ENCODE peak calls at places on chromosomes 3 and 15, in eight cellular contexts. Z is kidney epithelial cell, C is astrocyte of the cerebellum, Q is ovary, U is fibroblast of mammary gland, E is sigmoid colon, L is cardiac fibroblast, F is neural progenitor cell. K is an unnamed sample.

GRCh38 chr15:58139631-58140522 is 1.7 kb downstream of the AQP9 start:
- DNase-seq in Z (no peak), C (no peak), Q (no peak), U (peak; percentile 78), E (no peak), L (peak; percentile 38), F (no peak), K (peak; percentile 79)

GRCh38 chr3:10780922-10781321 is 35.1 kb upstream of the SLC6A11 start:
- DNase-seq in Z (no peak), C (no peak), Q (no peak), U (no peak), E (no peak), L (no peak), F (no peak), K (no peak)

GRCh38 chr15:68333775-68334470 is 56.4 kb downstream of the FEM1B start:
- DNase-seq in Z (no peak), C (no peak), Q (no peak), U (peak; percentile 38), E (peak; percentile 80), L (peak; percentile 63), F (no peak), K (no peak)

GRCh38 chr3:168327836-168328235 is 232.1 kb upstream of the GOLIM4 start:
- DNase-seq in Z (no peak), C (no peak), Q (no peak), U (no peak), E (no peak), L (no peak), F (no peak), K (no peak)

GRCh38 chr3:186142556-186142955 is 33.7 kb upstream of the ETV5 start:
- DNase-seq in Z (no peak), C (no peak), Q (no peak), U (no peak), E (no peak), L (no peak), F (no peak), K (peak; percentile 13)

GRCh38 chr3:57006949-57007419 is 53.5 kb upstream of the SPATA12 start:
- DNase-seq in Z (no peak), C (no peak), Q (no peak), U (peak; percentile 71), E (peak; percentile 77), L (peak; percentile 37), F (no peak), K (peak; percentile 68)

GRCh38 chr3:66302288-66302687 is 81.5 kb downstream of the SLC25A26 start:
- DNase-seq in Z (no peak), C (no peak), Q (no peak), U (peak; percentile 2), E (no peak), L (peak; percentile 11), F (no peak), K (no peak)

GRCh38 chr3:45664558-45664957 is 24.6 kb upstream of the SACM1L start:
- DNase-seq in Z (no peak), C (no peak), Q (no peak), U (no peak), E (no peak), L (no peak), F (no peak), K (no peak)

GRCh38 chr3:159672728-159673471 is 315.7 kb upstream of the IL12A start:
- DNase-seq in Z (no peak), C (no peak), Q (no peak), U (peak; percentile 10), E (no peak), L (no peak), F (peak; percentile 19), K (no peak)

GRCh38 chr3:128335621-128336296 is 130.9 kb downstream of the DNAJB8 start:
- DNase-seq in Z (no peak), C (no peak), Q (no peak), U (no peak), E (peak; percentile 30), L (no peak), F (no peak), K (no peak)

GRCh38 chr15:62163847-62164499 is 1.1 kb downstream of the C2CD4B start:
- DNase-seq in Z (no peak), C (no peak), Q (no peak), U (no peak), E (no peak), L (peak; percentile 17), F (peak; percentile 61), K (no peak)

GRCh38 chr15:88613074-88613944 is 7.8 kb upstream of the AEN start:
- DNase-seq in Z (no peak), C (no peak), Q (no peak), U (no peak), E (no peak), L (peak; percentile 53), F (no peak), K (no peak)

GRCh38 chr15:67506775-67507747 is 13.9 kb upstream of the C15orf61 start:
- DNase-seq in Z (no peak), C (no peak), Q (no peak), U (peak; percentile 71), E (no peak), L (peak; percentile 67), F (no peak), K (peak; percentile 81)

GRCh38 chr3:194838236-194838635 is 152.6 kb downstream of the FAM43A start:
- DNase-seq in Z (no peak), C (no peak), Q (no peak), U (no peak), E (no peak), L (no peak), F (no peak), K (no peak)

GRCh38 chr3:177754508-177754921 is 557.2 kb upstream of the TBL1XR1 start:
- DNase-seq in Z (no peak), C (no peak), Q (no peak), U (no peak), E (no peak), L (no peak), F (no peak), K (no peak)

GRCh38 chr3:177752841-177753240 is 555.6 kb upstream of the TBL1XR1 start:
- DNase-seq in Z (no peak), C (no peak), Q (no peak), U (no peak), E (no peak), L (no peak), F (no peak), K (no peak)

GRCh38 chr3:177760803-177761202 is 563.5 kb upstream of the TBL1XR1 start:
- DNase-seq in Z (no peak), C (peak; percentile 56), Q (no peak), U (no peak), E (no peak), L (no peak), F (no peak), K (peak; percentile 40)

GRCh38 chr3:177753498-177754155 is 556.3 kb upstream of the TBL1XR1 start:
- DNase-seq in Z (no peak), C (no peak), Q (peak; percentile 84), U (peak; percentile 40), E (peak; percentile 81), L (peak; percentile 59), F (no peak), K (peak; percentile 39)

DNA sequence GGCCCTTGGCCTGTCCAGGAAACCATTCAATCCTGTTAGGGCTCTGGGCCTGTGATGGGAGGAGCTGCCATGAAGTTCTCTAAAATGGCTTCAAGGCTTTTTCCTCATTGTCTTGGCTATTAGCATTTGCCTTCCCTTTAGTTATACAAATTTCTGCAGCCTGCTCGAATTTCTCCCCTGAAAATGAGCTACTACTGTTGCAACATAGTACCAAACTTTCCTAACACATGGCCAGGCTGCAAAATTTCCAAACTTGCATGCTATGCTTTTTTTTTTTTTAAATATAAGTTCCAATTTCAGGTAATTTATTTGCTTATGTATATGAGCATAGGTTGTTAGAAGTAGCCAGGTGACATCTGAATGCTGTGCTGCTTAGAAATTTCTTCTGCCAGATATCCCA is 560.8 kb upstream of the TBL1XR1 start:
- DNase-seq in Z (no peak), C (no peak), Q (no peak), U (no peak), E (no peak), L (peak; percentile 24), F (no peak), K (peak; percentile 63)
- H3K4me3 ChIP-seq in Z (no peak overlapping the region), C (no peak overlapping the region), Q (no peak overlapping the region), U (no peak overlapping the region), E (no peak overlapping the region), L (no peak overlapping the region), F (no peak overlapping the region), K (no peak overlapping the region)

GRCh38 chr3:116356056-116356455 is 89.2 kb downstream of the LSAMP start:
- DNase-seq in Z (no peak), C (no peak), Q (no peak), U (no peak), E (no peak), L (no peak), F (no peak), K (no peak)

GRCh38 chr3:116348216-116348615 is 97.1 kb downstream of the LSAMP start:
- DNase-seq in Z (no peak), C (no peak), Q (no peak), U (no peak), E (no peak), L (no peak), F (no peak), K (no peak)

DNA sequence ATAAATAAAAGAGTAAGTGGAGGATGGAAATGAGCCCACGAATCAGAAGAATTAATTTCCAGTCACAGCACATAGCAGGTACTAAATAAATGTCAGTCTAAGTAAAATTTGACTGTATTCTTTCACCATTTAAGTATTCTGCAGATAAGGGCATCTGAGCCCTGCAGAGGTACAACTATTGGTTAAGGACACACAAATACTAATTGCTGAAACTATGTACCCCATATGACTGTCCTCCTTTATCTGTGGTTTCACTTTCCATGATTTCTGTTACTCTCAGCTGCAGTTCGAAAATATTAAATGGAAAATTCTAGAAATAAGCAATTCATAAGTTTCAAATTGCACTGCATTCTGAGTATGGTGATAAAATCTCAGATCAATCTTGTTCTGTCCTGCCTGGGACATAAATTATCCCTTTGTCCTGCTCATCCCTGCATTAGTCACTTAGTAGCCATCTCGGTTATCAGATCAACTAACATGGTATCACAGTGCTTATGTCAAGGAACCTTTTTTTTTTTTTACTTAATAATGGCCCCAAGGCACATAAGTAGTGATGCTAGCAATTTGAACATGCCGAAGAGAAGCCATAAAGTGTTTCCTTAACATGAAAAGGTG is 95.1 kb downstream of the LSAMP start:
- DNase-seq in Z (no peak), C (no peak), Q (no peak), U (no peak), E (no peak), L (no peak), F (no peak), K (no peak)
- H3K4me3 ChIP-seq in Z (no peak overlapping the region), C (no peak overlapping the region), Q (no peak overlapping the region), U (no peak overlapping the region), E (no peak overlapping the region), L (no peak overlapping the region), F (no peak overlapping the region), K (no peak overlapping the region)

DNA sequence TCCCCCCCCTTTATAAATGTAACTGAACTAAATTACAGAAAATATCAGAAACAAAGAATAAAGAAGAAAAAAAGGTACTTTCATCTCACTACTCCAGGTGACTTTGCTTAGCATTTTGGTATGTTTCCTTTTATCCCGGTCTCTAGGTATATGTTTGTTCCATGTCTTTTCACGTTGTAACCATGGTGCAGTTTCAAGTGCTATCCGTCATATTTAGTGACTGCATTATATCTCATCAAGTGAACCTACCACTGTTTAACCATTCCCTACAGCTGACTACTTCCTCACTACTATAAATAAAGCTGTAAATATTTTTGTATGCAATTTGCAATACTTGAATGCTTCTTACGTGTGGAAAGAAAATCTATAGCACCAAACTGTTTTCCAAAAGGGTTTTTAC is 2.2 kb downstream of the BTBD1 start:
- DNase-seq in Z (no peak), C (no peak), Q (no peak), U (peak; percentile 38), E (no peak), L (peak; percentile 44), F (no peak), K (no peak)
- H3K4me3 ChIP-seq in Z (no peak overlapping the region), C (peak overlapping the region; percentile 89), Q (peak overlapping the region; percentile 84), U (peak overlapping the region; percentile 78), E (peak overlapping the region; percentile 96), L (peak overlapping the region; percentile 6), F (peak overlapping the region; percentile 95), K (peak overlapping the region; percentile 93)

GRCh38 chr15:79969175-79969574 is 1.8 kb downstream of the BCL2A1 start:
- DNase-seq in Z (no peak), C (no peak), Q (no peak), U (no peak), E (no peak), L (no peak), F (no peak), K (no peak)
- H3K4me3 ChIP-seq in Z (no peak overlapping the region), C (no peak overlapping the region), Q (no peak overlapping the region), U (no peak overlapping the region), E (no peak overlapping the region), L (no peak overlapping the region), F (no peak overlapping the region), K (no peak overlapping the region)

K was measured in fibroblast of the aortic adventitia.